ENCODE peak calls at places on chromosomes 13 and 19, in eight cellular contexts. F is iPS-NIHi11; Y is DMS153; I is stimulated activated CD8-positive, alpha-beta memory T cell treated with anti-CD3 and anti-CD28 coated beads, Interleukin-7, amount 100 ng/mL, for 1 hour; T is stimulated activated CD4-positive, alpha-beta T cell treated with anti-CD3 and anti-CD28 coated beads, Interleukin-1b, Interleukin-23, amount 100 ng/mL, for 1 hour; R is nephron progenitor cell; B is breast epithelium; S is stimulated activated effector memory CD8-positive, alpha-beta T cell treated with anti-CD3 and anti-CD28 coated beads, Interleukin-12 subunit alpha, Interleukin-12 subunit beta, amount 100 ng/mL, for 72 hours. E is an unnamed sample.

GRCh38 chr19:6491802-6492592 is 10.1 kb downstream of the TUBB4A start:
- DNase-seq in F (no peak), Y (no peak), I (no peak), T (no peak), R (no peak), B (no peak), S (no peak), E (no peak)

GRCh38 chr13:48618937-48619336 is 34.8 kb upstream of the CYSLTR2 start:
- DNase-seq in F (no peak), Y (no peak), I (no peak), T (no peak), R (no peak), B (no peak), S (no peak), E (no peak)

GRCh38 chr13:84037937-84038464 is 155.7 kb upstream of the SLITRK1 start:
- DNase-seq in F (peak; percentile 14), Y (peak; percentile 72), I (no peak), T (no peak), R (no peak), B (no peak), S (no peak), E (no peak)

GRCh38 chr19:36140289-36141038 is 598 bp downstream of the CAPNS1 start:
- DNase-seq in F (peak; percentile 77), Y (peak; percentile 60), I (no peak), T (no peak), R (peak; percentile 37), B (no peak), S (peak; percentile 40), E (peak; percentile 72)

GRCh38 chr13:62687727-62688126 is 1272.1 kb upstream of the PCDH20 start:
- DNase-seq in F (peak; percentile 5), Y (no peak), I (no peak), T (no peak), R (peak; percentile 6), B (no peak), S (no peak), E (no peak)

GRCh38 chr19:28746486-28746885 is 466.5 kb downstream of the UQCRFS1 start:
- DNase-seq in F (no peak), Y (no peak), I (no peak), T (no peak), R (no peak), B (no peak), S (no peak), E (no peak)

GRCh38 chr13:77390391-77390790 is 63.5 kb upstream of the MYCBP2 start:
- DNase-seq in F (no peak), Y (no peak), I (no peak), T (no peak), R (no peak), B (no peak), S (no peak), E (no peak)

GRCh38 chr13:109735567-109735966 is 50.8 kb downstream of the IRS2 start:
- DNase-seq in F (no peak), Y (no peak), I (no peak), T (no peak), R (no peak), B (no peak), S (no peak), E (no peak)

GRCh38 chr19:7533281-7533819 is 2.2 kb upstream of the PNPLA6 start:
- DNase-seq in F (no peak), Y (no peak), I (no peak), T (no peak), R (no peak), B (no peak), S (no peak), E (no peak)

GRCh38 chr19:47430041-47430802 is 10.9 kb upstream of the MEIS3 start:
- DNase-seq in F (peak; percentile 63), Y (peak; percentile 69), I (no peak), T (no peak), R (peak; percentile 66), B (peak; percentile 61), S (no peak), E (no peak)

GRCh38 chr13:63167699-63168337 is 1752.2 kb upstream of the PCDH20 start:
- DNase-seq in F (no peak), Y (no peak), I (no peak), T (no peak), R (no peak), B (no peak), S (no peak), E (no peak)

GRCh38 chr19:36807029-36807428 is 31.2 kb downstream of the ZNF790 start:
- DNase-seq in F (no peak), Y (no peak), I (no peak), T (no peak), R (no peak), B (no peak), S (no peak), E (no peak)

GRCh38 chr13:18921063-18921462 is 260.6 kb downstream of the TUBA3C start:
- DNase-seq in F (no peak), Y (no peak), I (no peak), T (no peak), R (no peak), B (no peak), S (no peak), E (no peak)

GRCh38 chr19:55643003-55643732 is at the start of gene ZNF581:
- DNase-seq in F (peak; percentile 75), Y (no peak), I (peak; percentile 54), T (peak; percentile 44), R (peak; percentile 75), B (peak; percentile 72), S (peak; percentile 73), E (peak; percentile 90)

GRCh38 chr19:36686365-36687213 is 823 bp upstream of the ZNF567 start:
- DNase-seq in F (no peak), Y (no peak), I (no peak), T (no peak), R (no peak), B (no peak), S (no peak), E (peak; percentile 41)

GRCh38 chr13:64505511-64505910 is 2724.6 kb downstream of the PCDH9 start:
- DNase-seq in F (no peak), Y (no peak), I (no peak), T (no peak), R (no peak), B (no peak), S (no peak), E (no peak)

GRCh38 chr13:47004022-47004421 is 107.2 kb upstream of the HTR2A start:
- DNase-seq in F (no peak), Y (no peak), I (no peak), T (no peak), R (no peak), B (no peak), S (no peak), E (no peak)

GRCh38 chr13:30865131-30866009 is 40.7 kb upstream of the MEDAG start:
- DNase-seq in F (peak; percentile 75), Y (peak; percentile 83), I (peak; percentile 4), T (no peak), R (peak; percentile 73), B (peak; percentile 78), S (peak; percentile 17), E (peak; percentile 72)

GRCh38 chr19:47036233-47036651 is 12.2 kb downstream of the TMEM160 start:
- DNase-seq in F (no peak), Y (peak; percentile 8), I (no peak), T (no peak), R (no peak), B (no peak), S (no peak), E (no peak)

GRCh38 chr19:40512473-40513344 is 45.9 kb downstream of the SPTBN4 start:
- DNase-seq in F (peak; percentile 81), Y (no peak), I (no peak), T (no peak), R (peak; percentile 76), B (no peak), S (no peak), E (no peak)

E was measured in H1.